ENCODE peak calls at places on chromosome 18, in six cellular contexts. Y is HuH-7; T is NCI-H1105; V is activated effector memory CD4-positive, alpha-beta T cell treated with Interleukin-2 at 50 U/mL for 16 hours; J is AG04450; Z is kidney epithelial cell. N is an unnamed sample.

GRCh38 chr18:79887181-79888000 is 64.1 kb downstream of the SLC66A2 start:
- DNase-seq in Y (no peak), T (no peak), V (no peak), J (no peak), Z (no peak), N (no peak)

GRCh38 chr18:11669271-11669947 is 19.7 kb upstream of the GNAL start:
- DNase-seq in Y (no peak), T (no peak), V (no peak), J (no peak), Z (no peak), N (no peak)

GRCh38 chr18:75638597-75639467 is 211.3 kb upstream of the SMIM21 start:
- DNase-seq in Y (no peak), T (peak; percentile 47), V (no peak), J (peak; percentile 11), Z (no peak), N (no peak)

GRCh38 chr18:40769786-40770185 is 1185.2 kb upstream of the PIK3C3 start:
- DNase-seq in Y (no peak), T (no peak), V (no peak), J (no peak), Z (no peak), N (no peak)

GRCh38 chr18:58223717-58224424 is 179.8 kb downstream of the NEDD4L start:
- DNase-seq in Y (no peak), T (no peak), V (no peak), J (peak; percentile 65), Z (peak; percentile 93), N (no peak)

GRCh38 chr18:61333746-61334490 is 688 bp downstream of the CDH20 start:
- DNase-seq in Y (no peak), T (no peak), V (no peak), J (no peak), Z (no peak), N (peak; percentile 24)

GRCh38 chr18:60452424-60452823 is 79.8 kb upstream of the MC4R start:
- DNase-seq in Y (no peak), T (no peak), V (no peak), J (no peak), Z (no peak), N (no peak)

GRCh38 chr18:62425465-62426190 is 97.2 kb upstream of the ZCCHC2 start:
- DNase-seq in Y (peak; percentile 38), T (peak; percentile 83), V (peak; percentile 24), J (peak; percentile 92), Z (peak; percentile 78), N (peak; percentile 85)

GRCh38 chr18:37565138-37565984 is at the start of gene CELF4:
- DNase-seq in Y (no peak), T (peak; percentile 85), V (no peak), J (no peak), Z (no peak), N (peak; percentile 72)

GRCh38 chr18:35862115-35862640 is 110.3 kb upstream of the RMP24 start:
- DNase-seq in Y (no peak), T (no peak), V (no peak), J (no peak), Z (no peak), N (no peak)

GRCh38 chr18:64259871-64260270 is 111.0 kb upstream of the LINC00305 start:
- DNase-seq in Y (no peak), T (no peak), V (no peak), J (no peak), Z (no peak), N (no peak)

GRCh38 chr18:59357928-59358327 is 1.1 kb downstream of the LMAN1 start:
- DNase-seq in Y (no peak), T (no peak), V (no peak), J (peak; percentile 20), Z (peak; percentile 53), N (no peak)

GRCh38 chr18:31586616-31587015 is 5.1 kb upstream of the TTR start:
- DNase-seq in Y (no peak), T (no peak), V (no peak), J (no peak), Z (no peak), N (no peak)

GRCh38 chr18:66513996-66514395 is 89.9 kb downstream of the CDH19 start:
- DNase-seq in Y (no peak), T (no peak), V (no peak), J (no peak), Z (no peak), N (no peak)

GRCh38 chr18:38038242-38038641 is 472.6 kb upstream of the CELF4 start:
- DNase-seq in Y (no peak), T (no peak), V (no peak), J (no peak), Z (no peak), N (no peak)

GRCh38 chr18:4433762-4434161 is 21.3 kb downstream of the DLGAP1 start:
- DNase-seq in Y (no peak), T (no peak), V (no peak), J (no peak), Z (peak; percentile 25), N (no peak)

GRCh38 chr18:39173022-39173421 is 1607.4 kb upstream of the CELF4 start:
- DNase-seq in Y (no peak), T (peak; percentile 23), V (no peak), J (no peak), Z (peak; percentile 29), N (peak; percentile 45)

GRCh38 chr18:39441648-39442047 is 1876.0 kb upstream of the CELF4 start:
- DNase-seq in Y (no peak), T (no peak), V (no peak), J (no peak), Z (no peak), N (no peak)

GRCh38 chr18:44733069-44733753 is 52.5 kb downstream of the SETBP1 start:
- DNase-seq in Y (no peak), T (no peak), V (no peak), J (peak; percentile 44), Z (peak; percentile 87), N (no peak)

GRCh38 chr18:23380001-23380550 is 73.0 kb upstream of the RIOK3 start:
- DNase-seq in Y (no peak), T (no peak), V (no peak), J (no peak), Z (peak; percentile 45), N (no peak)

GRCh38 chr18:56741685-56742084 is 90.5 kb downstream of the WDR7 start:
- DNase-seq in Y (no peak), T (no peak), V (no peak), J (no peak), Z (no peak), N (no peak)

GRCh38 chr18:3869848-3870247 is 419.9 kb downstream of the TGIF1 start:
- DNase-seq in Y (peak; percentile 46), T (peak; percentile 6), V (no peak), J (peak; percentile 27), Z (no peak), N (peak; percentile 18)

GRCh38 chr18:37393221-37393828 is 172.3 kb downstream of the CELF4 start:
- DNase-seq in Y (no peak), T (no peak), V (no peak), J (no peak), Z (no peak), N (no peak)

GRCh38 chr18:6414723-6415362 is at the start of gene L3MBTL4:
- DNase-seq in Y (no peak), T (no peak), V (no peak), J (no peak), Z (no peak), N (peak; percentile 70)

GRCh38 chr18:3458952-3459853 is 9.2 kb downstream of the TGIF1 start:
- DNase-seq in Y (no peak), T (no peak), V (no peak), J (no peak), Z (no peak), N (no peak)

GRCh38 chr18:60053747-60054304 is 154.0 kb downstream of the PMAIP1 start:
- DNase-seq in Y (no peak), T (no peak), V (no peak), J (peak; percentile 78), Z (peak; percentile 98), N (peak; percentile 74)

GRCh38 chr18:50819027-50819726 is 639 bp downstream of the MRO start:
- DNase-seq in Y (peak; percentile 35), T (peak; percentile 22), V (no peak), J (no peak), Z (no peak), N (no peak)

GRCh38 chr18:3784949-3785348 is 335.0 kb downstream of the TGIF1 start:
- DNase-seq in Y (no peak), T (no peak), V (no peak), J (no peak), Z (no peak), N (no peak)

N was measured in NCI-H774.